ENCODE peak calls at places on chromosomes 2 and 18, in four cellular contexts. R is breast epithelium, H is tibial nerve, D is upper lobe of left lung. G is an unnamed sample.

GRCh38 chr2:128318776-128319456 is at the start of gene HS6ST1:
- DNase-seq in R (peak; percentile 81), H (peak; percentile 81), D (peak; percentile 88), G (peak; percentile 14)

GRCh38 chr2:237509151-237509550 is 22.1 kb downstream of the MLPH start:
- DNase-seq in D (no peak), R (no peak), H (no peak), G (no peak)

GRCh38 chr2:232142049-232142448 is 180.5 kb downstream of the DIS3L2 start:
- DNase-seq in R (no peak), H (no peak), D (no peak), G (no peak)

GRCh38 chr18:22637787-22638186 is 220.1 kb upstream of the CTAGE1 start:
- DNase-seq in H (no peak), D (no peak), R (no peak), G (no peak)

GRCh38 chr2:240520974-240521350 is 36.8 kb downstream of the ANKMY1 start:
- DNase-seq in D (no peak), R (peak; percentile 38), H (no peak), G (no peak)

GRCh38 chr2:202494300-202494699 is 118.2 kb downstream of the BMPR2 start:
- DNase-seq in D (peak; percentile 29), H (no peak), R (peak; percentile 64), G (no peak)

GRCh38 chr2:172404824-172405223 is 22.6 kb upstream of the ITGA6 start:
- DNase-seq in D (no peak), R (no peak), H (no peak), G (no peak)

GRCh38 chr2:75614062-75614710 is 32.4 kb upstream of the MRPL19 start:
- DNase-seq in D (no peak), R (no peak), H (no peak), G (no peak)

GRCh38 chr18:9734189-9734588 is 26.1 kb downstream of the RAB31 start:
- DNase-seq in H (no peak), D (peak; percentile 79), R (no peak), G (no peak)

GRCh38 chr18:8375899-8376512 is 233.2 kb upstream of the RAB12 start:
- DNase-seq in H (no peak), R (no peak), D (no peak), G (no peak)

GRCh38 chr2:9717886-9718451 is 87.2 kb upstream of the YWHAQ start:
- DNase-seq in R (no peak), D (no peak), H (no peak), G (no peak)

GRCh38 chr18:11654736-11655604 is 34.1 kb upstream of the GNAL start:
- DNase-seq in H (no peak), R (no peak), D (peak; percentile 30), G (no peak)

GRCh38 chr2:230512955-230513748 is 97.2 kb downstream of the SP100 start:
- DNase-seq in D (no peak), H (no peak), R (no peak), G (no peak)

GRCh38 chr2:138312061-138312460 is 189.5 kb upstream of the SPOPL start:
- DNase-seq in D (no peak), R (no peak), H (no peak), G (no peak)

GRCh38 chr2:156331572-156332451 is 709 bp downstream of the NR4A2 start:
- DNase-seq in R (peak; percentile 82), D (peak; percentile 87), H (peak; percentile 75), G (no peak)

GRCh38 chr2:156333274-156333950 is 891 bp upstream of the NR4A2 start:
- DNase-seq in R (no peak), H (no peak), D (no peak), G (no peak)

GRCh38 chr2:156334496-156335478 is 2.3 kb upstream of the NR4A2 start:
- DNase-seq in R (peak; percentile 90), H (peak; percentile 90), D (peak; percentile 94), G (peak; percentile 65)

GRCh38 chr2:156332452-156333273 is at the start of gene NR4A2:
- DNase-seq in R (peak; percentile 88), H (peak; percentile 89), D (peak; percentile 96), G (peak; percentile 52)

DNA sequence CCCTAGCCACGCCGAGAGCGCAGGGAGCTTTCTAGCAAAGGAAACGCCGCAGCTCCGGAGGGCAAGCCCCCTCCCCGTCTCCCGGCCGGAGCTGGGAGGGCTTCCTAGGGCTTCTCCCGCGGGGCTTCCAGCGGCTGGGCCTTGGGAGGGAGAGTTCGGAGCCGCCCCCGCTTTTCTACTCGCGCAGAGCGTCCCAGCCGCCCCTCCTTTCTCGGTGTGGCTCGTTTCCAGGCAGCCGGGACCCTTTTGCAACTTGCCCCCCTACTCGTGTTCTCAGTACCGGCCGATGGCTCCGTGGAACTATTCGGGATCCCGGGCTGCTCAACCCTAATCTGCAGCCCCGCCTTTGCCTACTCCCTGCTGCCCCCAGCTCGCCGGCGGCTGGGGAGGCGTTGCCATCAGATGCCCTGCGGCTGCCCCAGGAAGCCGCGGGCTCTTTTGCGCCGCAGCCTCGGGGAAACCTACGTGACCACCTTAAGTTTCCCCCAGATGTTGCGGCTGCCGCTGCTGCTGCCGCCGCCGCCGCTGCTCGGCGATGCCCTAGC is 1.5 kb upstream of the NR4A2 start:
- DNase-seq in H (peak; percentile 45), R (peak; percentile 61), D (peak; percentile 78), G (peak; percentile 40)
- TF ChIP-seq POLR2A in H (peak; percentile 26), R (no peak), D (peak; percentile 61), G (no peak)

GRCh38 chr2:18722101-18722500 is 132.7 kb upstream of the NT5C1B start:
- DNase-seq in D (no peak), R (no peak), H (no peak), G (no peak)

GRCh38 chr2:18723219-18723618 is 133.8 kb upstream of the NT5C1B start:
- DNase-seq in H (no peak), R (no peak), D (no peak), G (no peak)

GRCh38 chr2:18719978-18720775 is 130.8 kb upstream of the NT5C1B start:
- DNase-seq in D (no peak), H (no peak), R (no peak), G (no peak)

DNA sequence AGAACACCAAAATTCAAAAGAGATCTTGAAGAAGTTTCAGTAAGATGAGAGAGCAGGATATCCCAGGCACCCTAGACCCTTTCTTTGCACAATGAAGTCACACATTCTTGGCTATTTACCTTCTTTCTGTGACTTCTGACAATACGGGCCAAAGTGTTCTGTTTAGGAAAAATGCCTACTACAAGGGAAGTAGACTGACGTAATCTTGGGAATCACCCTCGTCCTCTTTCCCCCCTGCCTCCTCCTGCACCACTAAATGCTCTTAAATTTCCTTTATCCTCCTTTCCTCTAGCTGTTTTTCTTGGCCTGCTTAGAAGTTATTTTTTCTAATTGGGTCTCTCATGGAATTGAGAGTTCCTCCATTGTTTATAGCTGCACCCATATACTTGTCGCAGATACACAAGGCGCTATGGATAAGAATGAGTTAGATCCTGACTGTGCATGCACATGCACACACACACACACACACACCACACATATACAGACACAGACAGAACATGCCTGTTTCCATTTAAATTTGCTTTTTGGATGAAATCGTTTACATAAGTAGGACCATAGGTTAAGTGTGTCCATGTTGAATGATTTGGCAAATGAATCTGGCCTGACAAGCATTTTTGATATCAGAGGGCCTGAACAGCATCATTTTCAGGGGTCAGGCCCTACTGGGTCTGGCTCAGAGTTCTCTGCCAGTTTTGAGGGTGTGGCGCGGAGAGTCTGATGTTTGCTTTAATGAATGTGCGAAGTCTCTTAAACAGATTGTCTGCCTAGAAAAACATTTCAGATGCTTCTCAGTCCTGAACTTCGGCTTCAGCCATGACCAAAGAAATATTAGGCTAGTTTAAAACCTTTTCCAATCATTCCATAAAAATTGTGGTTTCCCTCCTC is 131.9 kb upstream of the NT5C1B start:
- DNase-seq in D (no peak), H (no peak), R (no peak), G (no peak)
- H3K4me1 ChIP-seq in D (no peaks in the 10 kb centered on the region), H (peaks cover 16% of the 10 kb centered on the region), R (no peaks in the 10 kb centered on the region), G (no peaks in the 10 kb centered on the region)

GRCh38 chr2:70094171-70094977 is 7.1 kb downstream of the PCBP1 start:
- DNase-seq in R (no peak), D (no peak), H (no peak), G (no peak)

GRCh38 chr2:70091816-70092215 is 4.5 kb downstream of the PCBP1 start:
- DNase-seq in H (no peak), R (no peak), D (no peak), G (no peak)

GRCh38 chr2:70095833-70096670 is 8.8 kb downstream of the PCBP1 start:
- DNase-seq in D (no peak), R (no peak), H (no peak), G (no peak)

GRCh38 chr2:70098032-70098431 is 10.8 kb downstream of the PCBP1 start:
- DNase-seq in H (no peak), D (no peak), R (no peak), G (no peak)

GRCh38 chr2:70094978-70095832 is 7.9 kb downstream of the PCBP1 start:
- DNase-seq in R (peak; percentile 76), H (no peak), D (peak; percentile 85), G (peak; percentile 22)
- TF ChIP-seq POLR2A in R (peak; percentile 3), H (peak; percentile 60), D (peak; percentile 77), G (peak; percentile 10)

GRCh38 chr18:44824884-44825283 is 144.2 kb downstream of the SETBP1 start:
- DNase-seq in D (no peak), R (no peak), H (no peak), G (no peak)
- H3K4me1 ChIP-seq in D (peaks cover 13% of the 10 kb centered on the region), R (peaks cover 18% of the 10 kb centered on the region), H (peaks cover 31% of the 10 kb centered on the region), G (peaks cover 19% of the 10 kb centered on the region)

DNA sequence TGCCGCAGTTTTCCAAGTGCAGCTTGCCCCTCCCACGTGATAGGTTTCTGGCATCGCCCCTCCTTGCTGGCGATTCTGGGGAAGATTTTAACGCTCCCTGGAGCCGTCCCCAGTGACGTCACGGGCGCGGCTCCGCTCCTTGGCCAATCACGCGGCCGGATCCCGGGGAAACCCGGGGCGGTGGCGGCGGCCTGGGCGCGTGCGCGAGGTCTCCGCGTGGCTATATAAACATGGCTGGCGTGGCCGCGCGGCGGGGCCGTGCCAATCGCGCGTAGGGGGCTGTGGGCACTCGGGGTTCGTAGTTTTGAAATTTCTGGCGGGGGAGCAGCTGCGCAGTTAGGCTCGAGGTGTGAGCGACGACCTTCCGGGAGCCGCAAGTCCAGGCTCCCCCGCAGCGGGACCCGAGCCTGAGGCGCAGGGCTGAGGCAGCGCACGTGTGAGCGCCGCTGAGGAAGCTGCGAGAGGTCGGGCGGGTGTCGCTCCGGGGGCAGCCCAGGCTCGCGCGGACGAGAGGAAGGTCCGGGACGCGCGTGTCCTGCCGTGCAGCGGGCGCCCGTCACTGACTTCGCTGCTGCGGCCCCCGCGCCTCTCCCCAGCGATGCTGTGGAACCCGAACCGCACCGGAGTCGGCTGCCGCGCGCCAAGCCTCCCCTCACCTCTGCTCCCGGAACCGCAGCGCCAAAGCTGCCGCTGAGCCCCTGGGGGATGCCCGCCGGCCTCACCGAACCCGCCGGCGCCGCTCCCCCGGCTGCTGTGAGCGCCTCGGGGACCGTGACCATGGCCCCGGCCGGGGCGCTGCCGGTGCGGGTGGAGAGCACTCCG is at the start of gene TAF4B:
- DNase-seq in D (peak; percentile 91), R (peak; percentile 92), H (peak; percentile 93), G (peak; percentile 50)
- TF ChIP-seq POLR2A in D (peak; percentile 76), R (no peak), H (peak; percentile 22), G (peak; percentile 12)

DNA sequence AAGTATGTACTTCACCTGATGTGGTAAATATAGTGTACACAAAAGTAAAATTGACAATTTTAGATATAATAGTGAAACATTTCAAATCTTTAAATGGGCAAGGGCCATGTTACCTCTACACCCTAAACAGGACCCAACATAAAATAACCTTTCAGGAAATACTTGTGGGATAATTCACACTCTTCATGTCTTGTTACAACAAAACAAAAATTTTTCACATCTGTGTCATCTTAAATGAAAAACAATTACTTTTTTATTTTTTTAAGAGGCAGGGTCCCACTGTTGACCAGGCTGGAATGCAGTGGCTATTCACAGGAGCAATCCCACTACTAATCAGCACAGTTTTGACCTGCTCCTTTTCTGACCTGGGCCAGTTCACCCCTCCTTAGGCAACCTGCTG is 42.1 kb downstream of the SRBD1 start:
- DNase-seq in D (no peak), H (no peak), R (no peak), G (no peak)
- H3K4me1 ChIP-seq in D (peaks cover 11% of the 10 kb centered on the region), H (no peaks in the 10 kb centered on the region), R (no peaks in the 10 kb centered on the region), G (no peaks in the 10 kb centered on the region)

G was measured in esophagus squamous epithelium.